ENCODE peak calls at places on chromosome 6, in nine cellular contexts. Z is AG10803, R is lower lobe of right lung, T is foreskin fibroblast, P is AG04450, B is pancreas, X is A673, J is HCT116, E is mammary epithelial cell. I is an unnamed sample.
A peak's percentile ranks its signal among the peaks of the same experiment; 100 is the strongest.

GRCh38 chr6:82488403-82488802 is 124.8 kb downstream of the TPBG start:
- DNase-seq in T (no peak), Z (no peak), P (no peak), X (no peak), E (no peak), J (no peak), B (no peak), R (no peak), I (no peak)

GRCh38 chr6:33419580-33420492 is at the start of gene SYNGAP1:
- DNase-seq in E (no peak), Z (peak; percentile 67), X (peak; percentile 65), R (no peak), T (peak; percentile 61), J (no peak), P (peak; percentile 36), B (no peak), I (no peak)

GRCh38 chr6:4208158-4208557 is 72.8 kb upstream of the ECI2 start:
- DNase-seq in J (no peak), Z (no peak), T (no peak), X (no peak), R (no peak), B (no peak), P (no peak), E (no peak), I (no peak)

GRCh38 chr6:113185299-113185698 is 671.8 kb upstream of the MARCKS start:
- DNase-seq in J (no peak), P (peak; percentile 16), X (no peak), Z (peak; percentile 30), T (no peak), R (no peak), E (no peak), B (no peak), I (no peak)

GRCh38 chr6:164379786-164380185 is 929.6 kb downstream of the C6orf118 start:
- DNase-seq in Z (no peak), J (no peak), R (no peak), B (no peak), T (no peak), P (no peak), X (no peak), E (no peak), I (no peak)

GRCh38 chr6:33124525-33124901 is 48.7 kb downstream of the HLA-DPB1 start:
- DNase-seq in Z (no peak), T (no peak), P (no peak), E (no peak), B (no peak), J (no peak), R (no peak), X (no peak), I (no peak)

GRCh38 chr6:32947552-32948465 is 5.1 kb downstream of the HLA-DMA start:
- DNase-seq in E (peak; percentile 51), J (peak; percentile 48), P (no peak), R (no peak), T (no peak), X (peak; percentile 35), Z (peak; percentile 31), B (no peak), I (no peak)

GRCh38 chr6:20463396-20463795 is 61.7 kb downstream of the E2F3 start:
- DNase-seq in R (no peak), T (no peak), Z (no peak), B (no peak), E (no peak), P (no peak), X (no peak), J (no peak), I (no peak)

GRCh38 chr6:17169701-17170100 is 67.9 kb downstream of the STMND1 start:
- DNase-seq in P (no peak), Z (no peak), E (no peak), X (no peak), J (no peak), R (no peak), B (no peak), T (no peak), I (no peak)

GRCh38 chr6:39937686-39938333 is 3.5 kb upstream of the MOCS1 start:
- DNase-seq in X (no peak), T (no peak), Z (no peak), J (no peak), P (no peak), E (no peak), B (no peak), R (no peak), I (no peak)

GRCh38 chr6:51322505-51322904 is 503.8 kb downstream of the TFAP2B start:
- DNase-seq in T (no peak), P (no peak), X (no peak), B (no peak), E (no peak), J (no peak), R (no peak), Z (no peak), I (no peak)

GRCh38 chr6:13395272-13396237 is 67.2 kb upstream of the TBC1D7 start:
- DNase-seq in R (peak; percentile 79), T (peak; percentile 46), P (peak; percentile 59), Z (peak; percentile 79), J (no peak), X (peak; percentile 86), B (peak; percentile 79), E (no peak), I (peak; percentile 82)

GRCh38 chr6:3072798-3073197 is 4.5 kb downstream of the RIPK1 start:
- DNase-seq in P (no peak), T (no peak), E (no peak), B (no peak), J (no peak), Z (no peak), R (no peak), X (no peak), I (no peak)

GRCh38 chr6:52497652-52498408 is 77.7 kb downstream of the EFHC1 start:
- DNase-seq in R (peak; percentile 52), E (no peak), Z (no peak), X (no peak), T (no peak), J (no peak), P (no peak), B (no peak), I (no peak)

GRCh38 chr6:134416501-134417154 is 98.7 kb upstream of the SGK1 start:
- DNase-seq in R (no peak), P (no peak), B (no peak), Z (peak; percentile 64), J (no peak), X (no peak), E (no peak), T (peak; percentile 86), I (no peak)

GRCh38 chr6:149833651-149834050 is 30.5 kb downstream of the LRP11 start:
- DNase-seq in J (no peak), Z (no peak), X (no peak), T (no peak), E (no peak), P (no peak), R (no peak), B (no peak), I (no peak)

GRCh38 chr6:154197176-154197850 is 158.3 kb downstream of the OPRM1 start:
- DNase-seq in E (peak; percentile 50), B (no peak), X (no peak), R (no peak), T (peak; percentile 9), J (no peak), P (peak; percentile 16), Z (peak; percentile 27), I (no peak)

DNA sequence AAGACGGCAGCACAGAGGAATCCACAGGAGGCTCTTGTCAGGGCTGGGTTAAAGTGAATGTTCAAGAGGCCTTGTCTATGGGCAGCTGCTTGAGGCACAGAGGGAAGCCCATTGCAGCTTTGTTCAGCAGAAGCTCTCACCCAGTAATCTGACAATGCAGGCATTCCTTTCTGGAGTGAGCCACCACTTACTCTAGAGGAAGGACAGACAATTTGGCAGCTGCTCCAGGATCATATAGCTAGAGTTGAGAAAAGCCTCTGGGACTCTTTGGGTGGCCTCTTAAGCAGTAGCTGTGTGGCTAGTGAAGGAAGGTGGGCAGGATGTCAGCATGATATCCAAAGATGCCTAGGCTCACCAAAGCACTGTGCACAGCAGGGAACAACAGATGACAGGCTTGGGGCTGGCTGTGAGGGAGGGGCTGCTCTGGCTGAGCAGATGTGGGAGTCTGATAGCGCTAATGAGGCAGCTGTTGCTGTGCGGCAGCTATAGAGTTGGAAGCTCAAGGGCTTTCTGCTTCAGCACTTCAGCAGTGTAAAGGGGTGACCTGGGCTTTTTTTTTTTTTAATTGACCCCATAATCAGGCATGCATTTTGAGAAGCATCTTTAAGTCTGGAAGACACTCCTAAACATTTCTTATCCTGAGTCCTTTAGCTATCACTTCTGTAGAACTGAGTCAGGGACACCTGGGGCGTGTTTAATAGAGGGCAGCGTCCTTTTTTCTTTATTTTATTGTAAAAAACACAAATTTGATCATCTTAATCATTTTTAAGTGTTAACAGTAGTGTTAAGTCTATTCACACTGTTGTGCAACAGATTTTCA is 27.2 kb downstream of the CMTR1 start:
- DNase-seq in P (no peak), B (no peak), Z (no peak), J (no peak), X (peak; percentile 65), T (no peak), E (no peak), R (no peak), I (no peak)
- H3K4me3 ChIP-seq in P (no peak overlapping the region), B (no peak overlapping the region), Z (no peak overlapping the region), J (no peak overlapping the region), X (no peak overlapping the region), T (no peak overlapping the region), E (no peak overlapping the region), R (no peak overlapping the region), I (no peak overlapping the region)

GRCh38 chr6:75204222-75204958 is 1.5 kb downstream of the COL12A1 start:
- DNase-seq in X (peak; percentile 90), P (peak; percentile 88), T (peak; percentile 92), R (peak; percentile 65), Z (peak; percentile 90), J (peak; percentile 86), E (peak; percentile 83), B (peak; percentile 71), I (peak; percentile 48)
- H3K4me3 ChIP-seq in X (peak overlapping the region; percentile 53), P (peak overlapping the region; percentile 97), T (peak overlapping the region; percentile 100), R (peak overlapping the region; percentile 57), Z (peak overlapping the region; percentile 100), J (peak overlapping the region; percentile 72), E (peak overlapping the region; percentile 86), B (peak overlapping the region; percentile 34), I (no peak overlapping the region)

DNA sequence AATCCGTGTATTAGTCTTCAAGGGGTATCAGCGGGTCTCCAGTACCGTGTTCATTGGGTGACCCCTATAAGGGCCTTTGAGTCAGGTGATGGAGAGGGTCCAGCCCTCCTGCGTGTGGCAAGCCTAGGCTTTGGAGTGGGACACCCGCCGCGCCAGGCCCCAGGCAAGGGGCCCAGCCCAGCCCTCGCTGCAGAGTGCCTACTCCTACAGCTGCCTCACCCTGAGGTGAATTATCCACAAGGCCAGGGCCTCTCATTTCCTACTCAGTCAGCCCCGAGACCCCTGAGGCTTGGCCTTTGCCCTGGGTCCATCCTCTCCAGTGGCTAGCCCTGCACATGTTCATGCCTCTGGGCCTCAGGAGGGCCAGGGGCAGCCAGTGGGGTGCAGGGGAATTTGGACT is 45.1 kb downstream of the TMEM242 start:
- DNase-seq in P (no peak), T (no peak), E (no peak), J (no peak), B (no peak), Z (no peak), R (no peak), X (no peak), I (no peak)
- H3K4me3 ChIP-seq in P (no peak overlapping the region), T (no peak overlapping the region), E (no peak overlapping the region), J (no peak overlapping the region), B (no peak overlapping the region), Z (no peak overlapping the region), R (no peak overlapping the region), X (no peak overlapping the region), I (no peak overlapping the region)

GRCh38 chr6:45808917-45809316 is 206.7 kb downstream of the CLIC5 start:
- DNase-seq in Z (no peak), P (no peak), R (no peak), J (no peak), X (peak; percentile 69), T (no peak), E (no peak), B (no peak), I (no peak)
- H3K4me3 ChIP-seq in Z (no peak overlapping the region), P (no peak overlapping the region), R (no peak overlapping the region), J (no peak overlapping the region), X (no peak overlapping the region), T (no peak overlapping the region), E (no peak overlapping the region), B (no peak overlapping the region), I (no peak overlapping the region)

I was measured in LNCaP clone FGC.